ENCODE peak calls at places on chromosomes 12 and 14, in five cellular contexts. G is neural progenitor cell, U is IMR-90, D is GM12878, H is HCT116. Q is an unnamed sample.

GRCh38 chr12:3204143-3204542 is 127.0 kb downstream of the TSPAN9 start:
- DNase-seq in G (no peak), U (no peak), D (no peak), H (peak), Q (no peak)

GRCh38 chr12:108360487-108360886 is 21.4 kb upstream of the CMKLR1 start:
- DNase-seq in G (no peak), U (no peak), D (peak), H (no peak), Q (peak)

GRCh38 chr12:8702159-8702558 is 4.4 kb downstream of the RIMKLB start:
- DNase-seq in G (no peak), U (no peak), D (no peak), H (no peak), Q (no peak)

GRCh38 chr12:48814313-48815280 is 3.7 kb upstream of the CACNB3 start:
- DNase-seq in G (peak), U (peak), D (peak), H (peak), Q (peak)

GRCh38 chr12:42104784-42105183 is 39.9 kb downstream of the GXYLT1 start:
- DNase-seq in G (no peak), U (no peak), D (no peak), H (no peak), Q (no peak)

GRCh38 chr14:104248203-104249055 is 110.0 kb downstream of the KIF26A start:
- DNase-seq in G (no peak), U (no peak), D (no peak), H (no peak), Q (no peak)

GRCh38 chr12:5546616-5547015 is 114.7 kb downstream of the NTF3 start:
- DNase-seq in G (no peak), U (peak), D (no peak), H (no peak), Q (no peak)

GRCh38 chr14:97077253-97077653 is 280.1 kb downstream of the VRK1 start:
- DNase-seq in G (peak), U (no peak), D (peak), H (peak), Q (peak)

GRCh38 chr14:97456958-97457357 is 659.8 kb downstream of the VRK1 start:
- DNase-seq in G (no peak), U (no peak), D (no peak), H (no peak), Q (no peak)

GRCh38 chr12:78683626-78684025 is 180.9 kb upstream of the SYT1 start:
- DNase-seq in G (no peak), U (no peak), D (no peak), H (no peak), Q (no peak)

GRCh38 chr12:123085730-123086487 is 65.0 kb downstream of the PITPNM2 start:
- DNase-seq in G (no peak), U (peak), D (no peak), H (peak), Q (peak)

GRCh38 chr14:22520786-22521185 is 68.2 kb downstream of the DAD1 start:
- DNase-seq in G (no peak), U (no peak), D (no peak), H (no peak), Q (no peak)

GRCh38 chr14:22520235-22520634 is 68.8 kb downstream of the DAD1 start:
- DNase-seq in G (no peak), U (peak), D (no peak), H (no peak), Q (peak)

GRCh38 chr14:22524105-22524783 is 64.8 kb downstream of the DAD1 start:
- DNase-seq in G (no peak), U (no peak), D (no peak), H (no peak), Q (no peak)

GRCh38 chr14:22523283-22523682 is 65.7 kb downstream of the DAD1 start:
- DNase-seq in G (no peak), U (no peak), D (no peak), H (no peak), Q (no peak)

GRCh38 chr14:22521449-22522239 is 67.4 kb downstream of the DAD1 start:
- DNase-seq in G (no peak), U (no peak), D (no peak), H (no peak), Q (no peak)
- H3K4me2 ChIP-seq in G (no peak), U (no peak), D (peak), H (no peak), Q (no peak)

DNA sequence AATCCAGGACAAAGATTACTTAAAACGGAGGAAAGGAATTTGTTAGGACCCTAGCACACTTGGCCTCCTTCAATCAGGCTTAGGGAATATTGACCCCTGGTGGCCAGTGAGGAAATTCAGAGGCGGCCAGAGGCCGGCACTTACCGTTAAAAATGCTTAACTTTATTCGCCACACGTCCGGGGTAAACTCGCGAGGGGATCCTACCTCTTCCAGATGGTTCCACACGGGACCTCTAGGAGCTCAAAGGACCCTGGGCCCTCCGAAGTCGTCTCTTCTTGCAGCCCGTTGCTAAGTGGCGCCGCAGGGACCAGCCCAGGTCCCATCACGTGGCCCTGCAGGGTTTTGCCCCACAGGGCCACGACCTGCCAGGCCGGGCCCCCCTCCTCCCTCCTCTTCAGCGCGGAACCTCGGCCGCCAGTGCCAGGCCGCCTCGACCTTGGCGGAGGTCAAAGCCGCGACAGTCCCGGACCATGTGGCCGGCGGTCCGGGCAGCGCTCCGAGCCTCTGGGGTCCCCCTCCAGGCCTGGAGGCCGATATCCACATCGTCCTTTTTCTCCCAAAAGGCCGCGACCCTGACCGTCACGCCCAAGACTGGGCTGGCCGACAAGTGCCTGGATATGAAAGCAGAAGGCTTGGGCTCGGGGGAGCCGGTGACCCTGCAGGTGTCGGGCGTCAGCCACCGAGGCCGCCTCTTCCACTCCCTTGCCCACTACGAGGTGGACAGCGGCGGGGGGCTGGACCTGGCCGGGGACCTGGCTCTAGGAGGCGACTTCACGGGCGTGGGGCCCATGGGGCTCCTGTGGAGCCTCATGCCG is 11.1 kb upstream of the DNAL1 start:
- DNase-seq in G (peak), U (peak), D (peak), H (no peak), Q (peak)
- H3K9ac ChIP-seq in G (no peak), U (peak), D (peak), H (no peak), Q (no peak)

DNA sequence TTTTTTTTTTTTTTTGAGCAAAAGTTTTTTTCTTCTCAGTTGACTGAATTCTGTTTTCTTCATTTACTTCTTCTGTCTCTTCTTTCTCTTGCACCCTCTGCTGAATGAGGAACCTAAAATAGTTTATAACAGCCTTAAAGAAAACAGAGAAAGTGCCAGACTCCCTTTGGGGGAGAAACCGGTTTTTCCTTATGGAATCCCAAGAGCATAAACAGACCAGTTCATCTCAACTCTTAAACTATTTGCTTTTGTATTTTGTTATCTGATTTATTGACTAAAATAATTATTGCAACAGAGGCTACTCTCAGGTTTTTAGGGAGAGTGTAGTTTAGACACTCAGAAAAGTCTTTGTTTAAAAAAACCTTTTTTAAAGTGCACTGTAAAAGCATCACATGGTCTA is 30.2 kb downstream of the ST8SIA1 start:
- DNase-seq in G (no peak), U (no peak), D (no peak), H (no peak), Q (no peak)
- H3K27ac ChIP-seq in G (no peak), U (no peak), D (no peak), H (no peak), Q (no peak)

GRCh38 chr14:103043257-103043893 is 14.0 kb downstream of the CDC42BPB start:
- DNase-seq in G (no peak), U (no peak), D (no peak), H (no peak), Q (no peak)
- H3K4me2 ChIP-seq in G (no peak), U (no peak), D (peak), H (no peak), Q (no peak)

GRCh38 chr12:124864326-124864752 is 675 bp upstream of the SCARB1 start:
- DNase-seq in G (no peak), U (no peak), D (no peak), H (no peak), Q (no peak)

GRCh38 chr12:124866883-124867232 is 3.2 kb upstream of the SCARB1 start:
- DNase-seq in G (no peak), U (no peak), D (no peak), H (no peak), Q (no peak)

GRCh38 chr12:124867389-124867930 is 3.8 kb upstream of the SCARB1 start:
- DNase-seq in G (no peak), U (peak), D (no peak), H (no peak), Q (peak)

GRCh38 chr12:124866195-124866882 is 2.7 kb upstream of the SCARB1 start:
- DNase-seq in G (no peak), U (no peak), D (no peak), H (no peak), Q (no peak)

GRCh38 chr12:124865728-124866127 is 2.1 kb upstream of the SCARB1 start:
- DNase-seq in G (no peak), U (no peak), D (no peak), H (no peak), Q (no peak)
- H3K9ac ChIP-seq in G (no peak), U (no peak), D (no peak), H (no peak), Q (no peak)

Q was measured in mammary epithelial cell.